ENCODE peak calls at places on chromosomes 12 and 14, in six cellular contexts. C, P, W, N, Q and F are unnamed samples.

GRCh38 chr14:56474419-56475022 is 105.1 kb upstream of the TMEM260 start:
- DNase-seq in C (no peak), P (peak; percentile 50), W (no peak), N (no peak), Q (peak; percentile 72), F (peak; percentile 46)

GRCh38 chr12:129871991-129872969 is 31.5 kb downstream of the TMEM132D start:
- DNase-seq in C (no peak), P (no peak), W (no peak), N (no peak), Q (no peak), F (no peak)

GRCh38 chr14:105165134-105165704 is 3.4 kb downstream of the JAG2 start:
- DNase-seq in C (no peak), P (no peak), W (no peak), N (no peak), Q (no peak), F (no peak)

GRCh38 chr12:54135621-54136027 is 53.2 kb downstream of the SMUG1 start:
- DNase-seq in C (no peak), P (no peak), W (no peak), N (no peak), Q (no peak), F (no peak)

GRCh38 chr12:29320295-29321090 is 60.5 kb downstream of the ERGIC2 start:
- DNase-seq in C (no peak), P (no peak), W (no peak), N (no peak), Q (peak; percentile 81), F (no peak)

GRCh38 chr12:53063708-53064612 is 14.1 kb downstream of the TNS2 start:
- DNase-seq in C (peak; percentile 89), P (no peak), W (no peak), N (no peak), Q (peak; percentile 61), F (no peak)

GRCh38 chr14:61048640-61049039 is 67.6 kb downstream of the SLC38A6 start:
- DNase-seq in C (peak; percentile 38), P (no peak), W (no peak), N (no peak), Q (no peak), F (no peak)

GRCh38 chr12:51855586-51856428 is 7.3 kb upstream of the FIGNL2 start:
- DNase-seq in C (no peak), P (no peak), W (no peak), N (no peak), Q (peak; percentile 35), F (no peak)

GRCh38 chr14:63677891-63678379 is 36.3 kb upstream of the WDR89 start:
- DNase-seq in C (no peak), P (no peak), W (no peak), N (no peak), Q (peak; percentile 64), F (no peak)

GRCh38 chr12:93857279-93857894 is 180.2 kb downstream of the CRADD start:
- DNase-seq in C (no peak), P (no peak), W (no peak), N (no peak), Q (peak; percentile 45), F (no peak)

DNA sequence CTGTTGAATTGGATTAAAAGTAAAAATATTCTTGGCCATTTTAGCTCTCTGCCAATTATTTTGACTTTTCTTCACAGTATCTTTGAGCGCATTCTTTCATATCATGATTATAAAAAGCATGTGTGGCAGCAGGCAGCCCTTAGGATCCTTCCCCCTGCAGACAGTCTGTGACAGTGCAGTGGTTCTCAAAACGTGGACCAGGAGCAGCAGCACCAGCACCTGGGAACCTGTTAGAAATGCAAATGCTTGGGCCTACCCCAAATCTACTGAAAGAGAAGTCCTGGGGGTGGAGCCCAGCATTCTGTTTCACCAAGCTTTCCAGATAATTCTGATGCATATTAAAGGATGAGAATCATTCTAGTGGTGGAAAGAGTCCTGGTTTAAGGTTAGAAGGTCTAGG is 155.6 kb downstream of the MON2 start:
- DNase-seq in C (no peak), P (no peak), W (no peak), N (no peak), Q (no peak), F (no peak)
- TF ChIP-seq CTCF in C (no peak), P (no peak), W (no peak), N (no peak), Q (no peak), F (no peak)

GRCh38 chr14:76919431-76919810 is 93.2 kb downstream of the LRRC74A start:
- DNase-seq in C (no peak), P (no peak), W (no peak), N (no peak), Q (no peak), F (no peak)

GRCh38 chr14:76919811-76920571 is 93.8 kb downstream of the LRRC74A start:
- DNase-seq in C (peak; percentile 44), P (no peak), W (no peak), N (no peak), Q (peak; percentile 96), F (no peak)

GRCh38 chr14:76918176-76918750 is 92.1 kb downstream of the LRRC74A start:
- DNase-seq in C (peak; percentile 87), P (peak; percentile 39), W (no peak), N (no peak), Q (peak; percentile 92), F (no peak)

GRCh38 chr14:76917759-76918175 is 91.6 kb downstream of the LRRC74A start:
- DNase-seq in C (peak; percentile 69), P (no peak), W (no peak), N (no peak), Q (no peak), F (no peak)

GRCh38 chr14:76918751-76919421 is 92.7 kb downstream of the LRRC74A start:
- DNase-seq in C (peak; percentile 96), P (no peak), W (no peak), N (no peak), Q (peak; percentile 99), F (no peak)
- TF ChIP-seq CTCF in C (peak; percentile 26), P (no peak), W (peak; percentile 24), N (no peak), Q (peak; percentile 9), F (no peak)

GRCh38 chr12:99810718-99811593 is 163.4 kb downstream of the GARIN6 start:
- DNase-seq in C (no peak), P (no peak), W (no peak), N (no peak), Q (peak; percentile 36), F (no peak)
- TF ChIP-seq CTCF in C (peak; percentile 33), P (no peak), W (peak; percentile 20), N (no peak), Q (peak; percentile 40), F (peak; percentile 23)

GRCh38 chr12:9132008-9132535 is 16.4 kb upstream of the A2M start:
- DNase-seq in C (no peak), P (no peak), W (no peak), N (no peak), Q (no peak), F (no peak)

GRCh38 chr12:9130244-9130643 is 14.5 kb upstream of the A2M start:
- DNase-seq in C (no peak), P (no peak), W (no peak), N (no peak), Q (no peak), F (no peak)

GRCh38 chr12:9133243-9133938 is 17.7 kb upstream of the A2M start:
- DNase-seq in C (no peak), P (no peak), W (no peak), N (no peak), Q (no peak), F (no peak)

GRCh38 chr12:9135903-9136310 is 20.2 kb upstream of the A2M start:
- DNase-seq in C (no peak), P (no peak), W (no peak), N (no peak), Q (no peak), F (no peak)

DNA sequence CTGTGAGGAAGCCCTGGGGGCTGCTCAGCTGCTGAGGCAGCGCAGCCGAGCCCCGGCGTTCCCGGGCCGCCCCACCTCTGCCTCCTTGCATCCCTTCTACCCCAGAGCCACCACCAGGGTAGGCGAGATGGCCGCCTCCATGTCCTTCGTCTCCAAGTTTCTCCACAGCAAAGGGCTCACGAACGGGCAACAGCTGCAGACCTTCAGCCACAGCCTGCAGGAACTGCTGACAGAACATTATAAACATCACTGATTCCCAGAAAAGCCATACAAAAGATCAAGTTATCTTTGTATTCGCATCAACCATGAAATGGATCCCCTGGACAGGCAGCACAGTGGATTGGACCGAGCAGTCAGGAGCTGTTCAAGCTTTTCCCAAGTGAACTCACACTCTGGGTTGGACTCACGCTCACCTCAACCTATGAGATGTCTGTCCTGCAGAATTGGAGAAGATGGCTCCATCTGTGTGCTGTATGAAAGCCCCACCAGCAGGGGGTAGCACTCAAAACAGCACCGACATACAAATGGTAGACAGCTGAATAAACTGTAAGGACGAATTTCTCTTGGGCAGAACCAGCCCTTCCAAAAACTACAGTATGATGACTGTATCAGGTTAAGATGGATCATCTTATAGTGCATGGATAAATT is 19.4 kb upstream of the A2M start:
- DNase-seq in C (no peak), P (no peak), W (no peak), N (no peak), Q (no peak), F (no peak)
- TF ChIP-seq CTCF in C (no peak), P (no peak), W (no peak), N (no peak), Q (no peak), F (peak; percentile 42)

GRCh38 chr14:45807187-45807586 is 554.2 kb upstream of the MIS18BP1 start:
- DNase-seq in C (no peak), P (no peak), W (no peak), N (no peak), Q (no peak), F (no peak)

GRCh38 chr14:45811155-45811554 is 558.2 kb upstream of the MIS18BP1 start:
- DNase-seq in C (no peak), P (no peak), W (no peak), N (no peak), Q (no peak), F (no peak)

DNA sequence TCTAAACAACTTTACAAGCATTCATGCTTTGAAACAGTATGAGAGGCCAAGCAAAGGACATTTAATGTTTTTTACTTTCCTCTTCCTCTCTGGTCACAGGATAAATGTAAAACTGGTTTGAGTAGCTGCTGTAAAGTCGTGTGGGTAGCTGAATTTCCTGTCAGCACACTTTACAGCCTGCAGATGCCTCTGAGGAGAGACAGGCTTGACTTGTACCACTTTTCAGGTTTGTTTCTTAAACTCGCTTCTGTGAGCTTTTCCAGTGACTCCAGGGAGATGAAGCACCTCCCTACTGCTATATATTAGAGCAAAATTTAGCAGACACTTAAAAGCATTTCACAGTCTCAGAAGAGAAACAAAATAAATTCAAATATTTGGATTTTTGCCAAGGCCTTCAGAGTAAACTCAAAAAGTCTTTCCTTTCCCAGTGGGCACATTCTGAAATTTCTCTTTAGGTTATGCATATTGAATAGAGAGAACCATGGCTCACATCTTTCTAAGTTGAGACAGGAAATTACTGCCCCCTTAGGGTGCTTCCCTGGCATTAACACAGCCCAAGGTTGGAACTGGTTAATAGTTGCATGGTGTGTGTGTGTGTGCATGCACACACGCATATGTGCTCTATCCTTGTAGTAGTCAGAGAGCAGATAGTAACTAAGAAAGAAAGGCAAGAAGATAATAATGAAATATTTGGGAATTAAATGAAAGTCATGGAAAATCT is 557.3 kb upstream of the MIS18BP1 start:
- DNase-seq in C (no peak), P (no peak), W (no peak), N (no peak), Q (no peak), F (no peak)
- TF ChIP-seq CTCF in C (no peak), P (no peak), W (no peak), N (no peak), Q (no peak), F (peak; percentile 17)